ENCODE peak calls at places on chromosomes 7 and 10, in seven cellular contexts. One of them, this sample, is unnamed.

GRCh38 chr10:94006591-94007550 is 13.1 kb downstream of the PLCE1 start:
- DNase-seq in psoas muscle: no peak
- DNase-seq in right atrium auricular region: no peak
- DNase-seq in body of pancreas: peak
- DNase-seq in AG10803: peak
- DNase-seq in kidney epithelial cell: no peak
- DNase-seq in GM12865: no peak
- DNase-seq in this sample: peak

GRCh38 chr7:48041665-48041995 is 6.3 kb downstream of the C7orf57 start:
- DNase-seq in psoas muscle: no peak
- DNase-seq in right atrium auricular region: no peak
- DNase-seq in body of pancreas: no peak
- DNase-seq in AG10803: peak
- DNase-seq in kidney epithelial cell: no peak
- DNase-seq in GM12865: no peak
- DNase-seq in this sample: no peak

GRCh38 chr10:36802523-36803153 is 322.8 kb upstream of the ANKRD30A start:
- DNase-seq in psoas muscle: no peak
- DNase-seq in right atrium auricular region: no peak
- DNase-seq in body of pancreas: peak
- DNase-seq in AG10803: peak
- DNase-seq in kidney epithelial cell: no peak
- DNase-seq in GM12865: no peak
- DNase-seq in this sample: no peak

GRCh38 chr7:151233111-151233701 is 923 bp downstream of the CHPF2 start:
- DNase-seq in psoas muscle: peak
- DNase-seq in right atrium auricular region: peak
- DNase-seq in body of pancreas: peak
- DNase-seq in AG10803: peak
- DNase-seq in kidney epithelial cell: peak
- DNase-seq in GM12865: peak
- DNase-seq in this sample: no peak

GRCh38 chr10:11142809-11143208 is 125.1 kb downstream of the CELF2 start:
- DNase-seq in psoas muscle: no peak
- DNase-seq in right atrium auricular region: no peak
- DNase-seq in body of pancreas: no peak
- DNase-seq in AG10803: no peak
- DNase-seq in kidney epithelial cell: no peak
- DNase-seq in GM12865: no peak
- DNase-seq in this sample: no peak

GRCh38 chr10:28678687-28679457 is 1.6 kb downstream of the BAMBI start:
- DNase-seq in psoas muscle: no peak
- DNase-seq in right atrium auricular region: peak
- DNase-seq in body of pancreas: no peak
- DNase-seq in AG10803: no peak
- DNase-seq in kidney epithelial cell: no peak
- DNase-seq in GM12865: no peak
- DNase-seq in this sample: no peak

GRCh38 chr7:74267756-74268565 is 13.8 kb upstream of the RFC2 start:
- DNase-seq in psoas muscle: no peak
- DNase-seq in right atrium auricular region: no peak
- DNase-seq in body of pancreas: no peak
- DNase-seq in AG10803: no peak
- DNase-seq in kidney epithelial cell: no peak
- DNase-seq in GM12865: peak
- DNase-seq in this sample: no peak

GRCh38 chr10:35268791-35269257 is 67.5 kb upstream of the CCNY start:
- DNase-seq in psoas muscle: no peak
- DNase-seq in right atrium auricular region: no peak
- DNase-seq in body of pancreas: no peak
- DNase-seq in AG10803: no peak
- DNase-seq in kidney epithelial cell: no peak
- DNase-seq in GM12865: no peak
- DNase-seq in this sample: no peak

GRCh38 chr7:98520356-98520932 is 96.6 kb upstream of the NPTX2 start:
- DNase-seq in psoas muscle: no peak
- DNase-seq in right atrium auricular region: no peak
- DNase-seq in body of pancreas: no peak
- DNase-seq in AG10803: no peak
- DNase-seq in kidney epithelial cell: no peak
- DNase-seq in GM12865: no peak
- DNase-seq in this sample: no peak

GRCh38 chr10:49053053-49053997 is 62.0 kb downstream of the VSTM4 start:
- DNase-seq in psoas muscle: no peak
- DNase-seq in right atrium auricular region: no peak
- DNase-seq in body of pancreas: peak
- DNase-seq in AG10803: no peak
- DNase-seq in kidney epithelial cell: no peak
- DNase-seq in GM12865: peak
- DNase-seq in this sample: no peak

GRCh38 chr7:4103352-4104091 is 578.6 kb upstream of the FOXK1 start:
- DNase-seq in psoas muscle: no peak
- DNase-seq in right atrium auricular region: no peak
- DNase-seq in body of pancreas: no peak
- DNase-seq in AG10803: no peak
- DNase-seq in kidney epithelial cell: no peak
- DNase-seq in GM12865: no peak
- DNase-seq in this sample: no peak

GRCh38 chr7:26188291-26188999 is 12.1 kb downstream of the HNRNPA2B1 start:
- DNase-seq in psoas muscle: no peak
- DNase-seq in right atrium auricular region: no peak
- DNase-seq in body of pancreas: no peak
- DNase-seq in AG10803: no peak
- DNase-seq in kidney epithelial cell: no peak
- DNase-seq in GM12865: peak
- DNase-seq in this sample: no peak

GRCh38 chr7:71325151-71325550 is 193.2 kb downstream of the GALNT17 start:
- DNase-seq in psoas muscle: no peak
- DNase-seq in right atrium auricular region: no peak
- DNase-seq in body of pancreas: no peak
- DNase-seq in AG10803: no peak
- DNase-seq in kidney epithelial cell: no peak
- DNase-seq in GM12865: no peak
- DNase-seq in this sample: no peak

GRCh38 chr10:76037531-76037930 is 606.1 kb downstream of the LRMDA start:
- DNase-seq in psoas muscle: no peak
- DNase-seq in right atrium auricular region: no peak
- DNase-seq in body of pancreas: no peak
- DNase-seq in AG10803: peak
- DNase-seq in kidney epithelial cell: no peak
- DNase-seq in GM12865: no peak
- DNase-seq in this sample: no peak
- H3K4me3 ChIP-seq in psoas muscle: no peak
- H3K4me3 ChIP-seq in right atrium auricular region: no peak
- H3K4me3 ChIP-seq in body of pancreas: no peak
- H3K4me3 ChIP-seq in AG10803: no peak
- H3K4me3 ChIP-seq in kidney epithelial cell: no peak
- H3K4me3 ChIP-seq in GM12865: no peak
- H3K4me3 ChIP-seq in this sample: no peak

GRCh38 chr10:126842836-126843235 is 62.4 kb upstream of the DOCK1 start:
- DNase-seq in psoas muscle: no peak
- DNase-seq in right atrium auricular region: no peak
- DNase-seq in body of pancreas: no peak
- DNase-seq in AG10803: no peak
- DNase-seq in kidney epithelial cell: no peak
- DNase-seq in GM12865: no peak
- DNase-seq in this sample: no peak

GRCh38 chr10:126843299-126843934 is 61.8 kb upstream of the DOCK1 start:
- DNase-seq in psoas muscle: no peak
- DNase-seq in right atrium auricular region: no peak
- DNase-seq in body of pancreas: no peak
- DNase-seq in AG10803: no peak
- DNase-seq in kidney epithelial cell: no peak
- DNase-seq in GM12865: no peak
- DNase-seq in this sample: no peak

GRCh38 chr10:126841341-126841902 is 63.8 kb upstream of the DOCK1 start:
- DNase-seq in psoas muscle: no peak
- DNase-seq in right atrium auricular region: no peak
- DNase-seq in body of pancreas: no peak
- DNase-seq in AG10803: no peak
- DNase-seq in kidney epithelial cell: no peak
- DNase-seq in GM12865: no peak
- DNase-seq in this sample: no peak

GRCh38 chr10:126840736-126841135 is 64.5 kb upstream of the DOCK1 start:
- DNase-seq in psoas muscle: no peak
- DNase-seq in right atrium auricular region: no peak
- DNase-seq in body of pancreas: peak
- DNase-seq in AG10803: no peak
- DNase-seq in kidney epithelial cell: no peak
- DNase-seq in GM12865: no peak
- DNase-seq in this sample: no peak

GRCh38 chr10:126842356-126842755 is 62.9 kb upstream of the DOCK1 start:
- DNase-seq in psoas muscle: no peak
- DNase-seq in right atrium auricular region: no peak
- DNase-seq in body of pancreas: no peak
- DNase-seq in AG10803: no peak
- DNase-seq in kidney epithelial cell: no peak
- DNase-seq in GM12865: no peak
- DNase-seq in this sample: no peak
- TF ChIP-seq CTCF in psoas muscle: no peak
- TF ChIP-seq CTCF in right atrium auricular region: no peak
- TF ChIP-seq CTCF in body of pancreas: no peak
- TF ChIP-seq CTCF in AG10803: no peak
- TF ChIP-seq CTCF in kidney epithelial cell: no peak
- TF ChIP-seq CTCF in GM12865: no peak
- TF ChIP-seq CTCF in this sample: no peak

DNA sequence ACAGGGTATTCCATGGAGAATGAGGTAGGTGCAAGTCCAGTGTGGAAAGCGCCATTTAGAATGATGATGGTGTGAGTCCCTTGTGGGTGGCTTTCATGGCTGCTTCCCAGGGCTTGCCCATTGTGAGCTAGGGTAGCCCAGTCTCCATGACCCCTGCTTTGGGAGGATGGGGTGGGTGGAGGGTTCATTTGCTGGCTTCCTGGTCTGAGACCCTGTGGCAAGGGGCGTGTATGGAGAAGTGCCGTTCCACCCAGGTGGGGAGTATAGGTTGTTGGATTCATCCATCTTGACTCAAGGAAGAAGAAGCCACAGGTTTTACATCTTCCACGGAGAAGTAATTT is 27.7 kb downstream of the CCM2 start:
- DNase-seq in psoas muscle: no peak
- DNase-seq in right atrium auricular region: no peak
- DNase-seq in body of pancreas: no peak
- DNase-seq in AG10803: no peak
- DNase-seq in kidney epithelial cell: no peak
- DNase-seq in GM12865: peak
- DNase-seq in this sample: no peak
- H3K4me3 ChIP-seq in psoas muscle: peak
- H3K4me3 ChIP-seq in right atrium auricular region: no peak
- H3K4me3 ChIP-seq in body of pancreas: no peak
- H3K4me3 ChIP-seq in AG10803: no peak
- H3K4me3 ChIP-seq in kidney epithelial cell: no peak
- H3K4me3 ChIP-seq in GM12865: peak
- H3K4me3 ChIP-seq in this sample: no peak

GRCh38 chr7:91263359-91264082 is 712 bp upstream of the FZD1 start:
- DNase-seq in psoas muscle: peak
- DNase-seq in right atrium auricular region: no peak
- DNase-seq in body of pancreas: peak
- DNase-seq in AG10803: no peak
- DNase-seq in kidney epithelial cell: no peak
- DNase-seq in GM12865: peak
- DNase-seq in this sample: no peak
- TF ChIP-seq CTCF in psoas muscle: no peak
- TF ChIP-seq CTCF in right atrium auricular region: no peak
- TF ChIP-seq CTCF in body of pancreas: peak
- TF ChIP-seq CTCF in AG10803: no peak
- TF ChIP-seq CTCF in kidney epithelial cell: no peak
- TF ChIP-seq CTCF in GM12865: no peak
- TF ChIP-seq CTCF in this sample: no peak

This sample was measured in retinal pigment epithelial cell.